ENCODE peak calls at places on chromosome 13, in ten cellular contexts. One of them, this sample, is unnamed.

GRCh38 chr13:22161871-22162270 is 491.0 kb downstream of the FGF9 start:
- DNase-seq in RWPE1: no peak
- DNase-seq in pancreas: no peak
- DNase-seq in MCF 10A: no peak
- DNase-seq in activated B cell treated with CpG ODN at 0.5 μM for 24 hours: no peak
- DNase-seq in IMR-90: no peak
- DNase-seq in adrenal gland: no peak
- DNase-seq in lower lobe of right lung: no peak
- DNase-seq in neural crest cell: no peak
- DNase-seq in epithelial cell of esophagus: no peak
- DNase-seq in this sample: no peak

GRCh38 chr13:84896128-84896527 is 903.1 kb downstream of the SLITRK6 start:
- DNase-seq in RWPE1: peak
- DNase-seq in pancreas: no peak
- DNase-seq in MCF 10A: peak
- DNase-seq in activated B cell treated with CpG ODN at 0.5 μM for 24 hours: no peak
- DNase-seq in IMR-90: peak
- DNase-seq in adrenal gland: peak
- DNase-seq in lower lobe of right lung: no peak
- DNase-seq in neural crest cell: peak
- DNase-seq in epithelial cell of esophagus: peak
- DNase-seq in this sample: peak

GRCh38 chr13:111857336-111857735 is 209.6 kb upstream of the SOX1 start:
- DNase-seq in RWPE1: no peak
- DNase-seq in pancreas: no peak
- DNase-seq in MCF 10A: no peak
- DNase-seq in activated B cell treated with CpG ODN at 0.5 μM for 24 hours: no peak
- DNase-seq in IMR-90: no peak
- DNase-seq in adrenal gland: no peak
- DNase-seq in lower lobe of right lung: no peak
- DNase-seq in neural crest cell: no peak
- DNase-seq in epithelial cell of esophagus: no peak
- DNase-seq in this sample: no peak

GRCh38 chr13:101698400-101698799 is 245.9 kb downstream of the ITGBL1 start:
- DNase-seq in RWPE1: peak
- DNase-seq in pancreas: no peak
- DNase-seq in MCF 10A: peak
- DNase-seq in activated B cell treated with CpG ODN at 0.5 μM for 24 hours: no peak
- DNase-seq in IMR-90: peak
- DNase-seq in adrenal gland: no peak
- DNase-seq in lower lobe of right lung: no peak
- DNase-seq in neural crest cell: no peak
- DNase-seq in epithelial cell of esophagus: peak
- DNase-seq in this sample: no peak

GRCh38 chr13:38849316-38849715 is 141.3 kb downstream of the STOML3 start:
- DNase-seq in RWPE1: peak
- DNase-seq in pancreas: no peak
- DNase-seq in MCF 10A: peak
- DNase-seq in activated B cell treated with CpG ODN at 0.5 μM for 24 hours: no peak
- DNase-seq in IMR-90: no peak
- DNase-seq in adrenal gland: no peak
- DNase-seq in lower lobe of right lung: no peak
- DNase-seq in neural crest cell: no peak
- DNase-seq in epithelial cell of esophagus: peak
- DNase-seq in this sample: no peak

GRCh38 chr13:53672005-53672404 is 643.4 kb downstream of the OLFM4 start:
- DNase-seq in RWPE1: no peak
- DNase-seq in pancreas: no peak
- DNase-seq in MCF 10A: no peak
- DNase-seq in activated B cell treated with CpG ODN at 0.5 μM for 24 hours: no peak
- DNase-seq in IMR-90: no peak
- DNase-seq in adrenal gland: no peak
- DNase-seq in lower lobe of right lung: no peak
- DNase-seq in neural crest cell: no peak
- DNase-seq in epithelial cell of esophagus: no peak
- DNase-seq in this sample: no peak

GRCh38 chr13:113112893-113113845 is 7.6 kb downstream of the F7 start:
- DNase-seq in RWPE1: no peak
- DNase-seq in pancreas: no peak
- DNase-seq in MCF 10A: no peak
- DNase-seq in activated B cell treated with CpG ODN at 0.5 μM for 24 hours: no peak
- DNase-seq in IMR-90: no peak
- DNase-seq in adrenal gland: no peak
- DNase-seq in lower lobe of right lung: peak
- DNase-seq in neural crest cell: no peak
- DNase-seq in epithelial cell of esophagus: no peak
- DNase-seq in this sample: no peak

GRCh38 chr13:30446122-30446500 is 19.6 kb downstream of the HMGB1 start:
- DNase-seq in RWPE1: no peak
- DNase-seq in pancreas: no peak
- DNase-seq in MCF 10A: no peak
- DNase-seq in activated B cell treated with CpG ODN at 0.5 μM for 24 hours: no peak
- DNase-seq in IMR-90: no peak
- DNase-seq in adrenal gland: no peak
- DNase-seq in lower lobe of right lung: no peak
- DNase-seq in neural crest cell: no peak
- DNase-seq in epithelial cell of esophagus: no peak
- DNase-seq in this sample: no peak

GRCh38 chr13:36512771-36513170 is 80.5 kb downstream of the CCNA1 start:
- DNase-seq in RWPE1: no peak
- DNase-seq in pancreas: no peak
- DNase-seq in MCF 10A: no peak
- DNase-seq in activated B cell treated with CpG ODN at 0.5 μM for 24 hours: no peak
- DNase-seq in IMR-90: no peak
- DNase-seq in adrenal gland: no peak
- DNase-seq in lower lobe of right lung: no peak
- DNase-seq in neural crest cell: no peak
- DNase-seq in epithelial cell of esophagus: no peak
- DNase-seq in this sample: no peak

DNA sequence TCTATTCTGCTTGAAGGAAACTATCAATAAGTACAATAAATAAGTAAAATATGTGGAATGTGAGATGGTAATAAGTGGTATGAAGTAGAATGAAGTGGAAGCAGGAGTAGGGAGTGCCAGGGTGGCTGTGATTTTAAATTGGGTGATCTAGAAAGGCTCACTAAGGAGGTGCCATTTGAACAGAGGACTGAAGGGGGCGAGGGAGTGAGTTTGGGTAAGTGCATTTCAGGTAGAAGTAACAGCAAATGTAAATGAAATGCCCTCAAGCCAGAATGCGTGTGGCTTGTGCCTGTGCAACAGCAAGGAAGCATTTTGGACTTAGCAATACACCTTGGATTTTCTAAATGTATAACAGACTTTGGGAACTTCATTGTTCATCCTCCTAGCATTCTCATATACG is 77.1 kb downstream of the CCNA1 start:
- DNase-seq in RWPE1: no peak
- DNase-seq in pancreas: no peak
- DNase-seq in MCF 10A: no peak
- DNase-seq in activated B cell treated with CpG ODN at 0.5 μM for 24 hours: no peak
- DNase-seq in IMR-90: no peak
- DNase-seq in adrenal gland: no peak
- DNase-seq in lower lobe of right lung: no peak
- DNase-seq in neural crest cell: no peak
- DNase-seq in epithelial cell of esophagus: no peak
- DNase-seq in this sample: no peak
- TF ChIP-seq CTCF in RWPE1: no peak
- TF ChIP-seq CTCF in pancreas: no peak
- TF ChIP-seq CTCF in MCF 10A: no peak
- TF ChIP-seq CTCF in activated B cell treated with CpG ODN at 0.5 μM for 24 hours: no peak
- TF ChIP-seq CTCF in IMR-90: no peak
- TF ChIP-seq CTCF in adrenal gland: no peak
- TF ChIP-seq CTCF in lower lobe of right lung: no peak
- TF ChIP-seq CTCF in neural crest cell: peak
- TF ChIP-seq CTCF in epithelial cell of esophagus: peak
- TF ChIP-seq CTCF in this sample: no peak

GRCh38 chr13:24741016-24741662 is 22.8 kb upstream of the RNF17 start:
- DNase-seq in RWPE1: no peak
- DNase-seq in pancreas: no peak
- DNase-seq in MCF 10A: peak
- DNase-seq in activated B cell treated with CpG ODN at 0.5 μM for 24 hours: no peak
- DNase-seq in IMR-90: no peak
- DNase-seq in adrenal gland: no peak
- DNase-seq in lower lobe of right lung: no peak
- DNase-seq in neural crest cell: no peak
- DNase-seq in epithelial cell of esophagus: peak
- DNase-seq in this sample: no peak
- TF ChIP-seq CTCF in RWPE1: no peak
- TF ChIP-seq CTCF in pancreas: no peak
- TF ChIP-seq CTCF in MCF 10A: peak
- TF ChIP-seq CTCF in activated B cell treated with CpG ODN at 0.5 μM for 24 hours: no peak
- TF ChIP-seq CTCF in IMR-90: no peak
- TF ChIP-seq CTCF in adrenal gland: no peak
- TF ChIP-seq CTCF in lower lobe of right lung: no peak
- TF ChIP-seq CTCF in neural crest cell: peak
- TF ChIP-seq CTCF in epithelial cell of esophagus: peak
- TF ChIP-seq CTCF in this sample: peak

GRCh38 chr13:26513931-26514330 is 43.6 kb upstream of the WASF3 start:
- DNase-seq in RWPE1: no peak
- DNase-seq in pancreas: no peak
- DNase-seq in MCF 10A: no peak
- DNase-seq in activated B cell treated with CpG ODN at 0.5 μM for 24 hours: no peak
- DNase-seq in IMR-90: no peak
- DNase-seq in adrenal gland: no peak
- DNase-seq in lower lobe of right lung: no peak
- DNase-seq in neural crest cell: no peak
- DNase-seq in epithelial cell of esophagus: no peak
- DNase-seq in this sample: no peak

GRCh38 chr13:26515721-26516120 is 41.8 kb upstream of the WASF3 start:
- DNase-seq in RWPE1: no peak
- DNase-seq in pancreas: no peak
- DNase-seq in MCF 10A: no peak
- DNase-seq in activated B cell treated with CpG ODN at 0.5 μM for 24 hours: no peak
- DNase-seq in IMR-90: no peak
- DNase-seq in adrenal gland: no peak
- DNase-seq in lower lobe of right lung: no peak
- DNase-seq in neural crest cell: no peak
- DNase-seq in epithelial cell of esophagus: no peak
- DNase-seq in this sample: no peak

GRCh38 chr13:26517931-26518330 is 39.6 kb upstream of the WASF3 start:
- DNase-seq in RWPE1: no peak
- DNase-seq in pancreas: no peak
- DNase-seq in MCF 10A: no peak
- DNase-seq in activated B cell treated with CpG ODN at 0.5 μM for 24 hours: no peak
- DNase-seq in IMR-90: no peak
- DNase-seq in adrenal gland: no peak
- DNase-seq in lower lobe of right lung: no peak
- DNase-seq in neural crest cell: no peak
- DNase-seq in epithelial cell of esophagus: no peak
- DNase-seq in this sample: no peak

GRCh38 chr13:26523007-26523406 is 34.5 kb upstream of the WASF3 start:
- DNase-seq in RWPE1: no peak
- DNase-seq in pancreas: no peak
- DNase-seq in MCF 10A: no peak
- DNase-seq in activated B cell treated with CpG ODN at 0.5 μM for 24 hours: no peak
- DNase-seq in IMR-90: no peak
- DNase-seq in adrenal gland: no peak
- DNase-seq in lower lobe of right lung: no peak
- DNase-seq in neural crest cell: no peak
- DNase-seq in epithelial cell of esophagus: no peak
- DNase-seq in this sample: no peak

DNA sequence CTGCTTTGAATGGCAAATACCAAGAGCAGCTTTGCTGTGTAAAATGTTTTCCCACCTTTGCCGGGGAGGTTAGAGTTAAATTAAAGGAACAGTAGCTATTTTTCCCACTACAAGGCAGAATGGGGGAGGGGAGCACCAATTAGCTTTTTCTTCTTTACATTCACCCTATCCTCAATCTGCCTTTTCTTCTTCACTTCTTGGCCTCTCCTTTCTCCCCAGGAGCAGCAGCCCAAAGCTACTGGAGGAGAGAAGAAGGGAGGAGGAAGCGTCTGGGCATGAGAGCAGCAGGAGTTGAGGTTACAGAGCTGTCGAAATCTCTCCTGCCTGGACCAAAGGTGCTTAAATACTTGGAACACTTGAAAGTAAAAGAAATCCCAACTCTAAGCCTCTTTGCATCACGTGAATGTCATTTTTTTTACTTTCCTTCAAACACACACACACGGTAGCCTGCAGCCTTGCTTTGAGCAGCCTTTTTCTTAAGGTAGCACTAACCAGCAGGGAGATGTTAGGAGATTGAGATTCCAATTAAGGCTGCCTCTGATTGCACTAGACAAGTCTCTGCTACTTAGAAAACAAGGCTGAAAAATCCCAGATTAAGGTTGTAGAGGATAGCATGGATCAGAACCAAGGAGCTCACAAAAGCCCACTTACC is 38.9 kb upstream of the WASF3 start:
- DNase-seq in RWPE1: no peak
- DNase-seq in pancreas: no peak
- DNase-seq in MCF 10A: no peak
- DNase-seq in activated B cell treated with CpG ODN at 0.5 μM for 24 hours: no peak
- DNase-seq in IMR-90: no peak
- DNase-seq in adrenal gland: no peak
- DNase-seq in lower lobe of right lung: no peak
- DNase-seq in neural crest cell: no peak
- DNase-seq in epithelial cell of esophagus: no peak
- DNase-seq in this sample: no peak
- TF ChIP-seq CTCF in RWPE1: no peak
- TF ChIP-seq CTCF in pancreas: no peak
- TF ChIP-seq CTCF in MCF 10A: no peak
- TF ChIP-seq CTCF in activated B cell treated with CpG ODN at 0.5 μM for 24 hours: no peak
- TF ChIP-seq CTCF in IMR-90: no peak
- TF ChIP-seq CTCF in adrenal gland: no peak
- TF ChIP-seq CTCF in lower lobe of right lung: no peak
- TF ChIP-seq CTCF in neural crest cell: no peak
- TF ChIP-seq CTCF in epithelial cell of esophagus: no peak
- TF ChIP-seq CTCF in this sample: no peak

GRCh38 chr13:26442541-26442940 is 114.9 kb upstream of the WASF3 start:
- DNase-seq in RWPE1: no peak
- DNase-seq in pancreas: no peak
- DNase-seq in MCF 10A: no peak
- DNase-seq in activated B cell treated with CpG ODN at 0.5 μM for 24 hours: no peak
- DNase-seq in IMR-90: peak
- DNase-seq in adrenal gland: no peak
- DNase-seq in lower lobe of right lung: no peak
- DNase-seq in neural crest cell: no peak
- DNase-seq in epithelial cell of esophagus: peak
- DNase-seq in this sample: no peak

GRCh38 chr13:26440111-26440510 is 117.4 kb upstream of the WASF3 start:
- DNase-seq in RWPE1: no peak
- DNase-seq in pancreas: no peak
- DNase-seq in MCF 10A: no peak
- DNase-seq in activated B cell treated with CpG ODN at 0.5 μM for 24 hours: no peak
- DNase-seq in IMR-90: peak
- DNase-seq in adrenal gland: no peak
- DNase-seq in lower lobe of right lung: no peak
- DNase-seq in neural crest cell: no peak
- DNase-seq in epithelial cell of esophagus: peak
- DNase-seq in this sample: no peak

GRCh38 chr13:26446751-26447150 is 110.7 kb upstream of the WASF3 start:
- DNase-seq in RWPE1: no peak
- DNase-seq in pancreas: no peak
- DNase-seq in MCF 10A: no peak
- DNase-seq in activated B cell treated with CpG ODN at 0.5 μM for 24 hours: no peak
- DNase-seq in IMR-90: no peak
- DNase-seq in adrenal gland: no peak
- DNase-seq in lower lobe of right lung: no peak
- DNase-seq in neural crest cell: no peak
- DNase-seq in epithelial cell of esophagus: peak
- DNase-seq in this sample: no peak

GRCh38 chr13:26449063-26449848 is 108.2 kb upstream of the WASF3 start:
- DNase-seq in RWPE1: no peak
- DNase-seq in pancreas: no peak
- DNase-seq in MCF 10A: no peak
- DNase-seq in activated B cell treated with CpG ODN at 0.5 μM for 24 hours: no peak
- DNase-seq in IMR-90: peak
- DNase-seq in adrenal gland: no peak
- DNase-seq in lower lobe of right lung: no peak
- DNase-seq in neural crest cell: no peak
- DNase-seq in epithelial cell of esophagus: peak
- DNase-seq in this sample: no peak

GRCh38 chr13:26445092-26445491 is 112.4 kb upstream of the WASF3 start:
- DNase-seq in RWPE1: no peak
- DNase-seq in pancreas: no peak
- DNase-seq in MCF 10A: no peak
- DNase-seq in activated B cell treated with CpG ODN at 0.5 μM for 24 hours: no peak
- DNase-seq in IMR-90: no peak
- DNase-seq in adrenal gland: no peak
- DNase-seq in lower lobe of right lung: no peak
- DNase-seq in neural crest cell: no peak
- DNase-seq in epithelial cell of esophagus: no peak
- DNase-seq in this sample: no peak
- TF ChIP-seq CTCF in RWPE1: no peak
- TF ChIP-seq CTCF in pancreas: no peak
- TF ChIP-seq CTCF in MCF 10A: no peak
- TF ChIP-seq CTCF in activated B cell treated with CpG ODN at 0.5 μM for 24 hours: no peak
- TF ChIP-seq CTCF in IMR-90: no peak
- TF ChIP-seq CTCF in adrenal gland: no peak
- TF ChIP-seq CTCF in lower lobe of right lung: no peak
- TF ChIP-seq CTCF in neural crest cell: no peak
- TF ChIP-seq CTCF in epithelial cell of esophagus: no peak
- TF ChIP-seq CTCF in this sample: no peak

This sample was measured in brain microvascular endothelial cell.